ENCODE peak calls at places on chromosomes 13 and 19, in seven cellular contexts. One of them, this sample, is unnamed.

GRCh38 chr13:77533875-77534788 is 1.4 kb upstream of the SCEL start:
- DNase-seq in vagina: no peak
- DNase-seq in suprapubic skin: no peak
- DNase-seq in mammary epithelial cell: no peak
- DNase-seq in tibial artery: no peak
- DNase-seq in neural progenitor cell: no peak
- DNase-seq in AG04450: no peak
- DNase-seq in this sample: no peak

GRCh38 chr13:75329723-75330122 is 152.2 kb downstream of the TBC1D4 start:
- DNase-seq in tibial artery: no peak
- DNase-seq in vagina: no peak
- DNase-seq in suprapubic skin: no peak
- DNase-seq in AG04450: no peak
- DNase-seq in neural progenitor cell: no peak
- DNase-seq in mammary epithelial cell: peak; percentile 64
- DNase-seq in this sample: no peak

GRCh38 chr13:108086678-108087077 is 128.7 kb downstream of the LIG4 start:
- DNase-seq in AG04450: peak; percentile 4
- DNase-seq in mammary epithelial cell: no peak
- DNase-seq in neural progenitor cell: peak; percentile 18
- DNase-seq in suprapubic skin: no peak
- DNase-seq in vagina: no peak
- DNase-seq in tibial artery: no peak
- DNase-seq in this sample: no peak

GRCh38 chr19:28737021-28737525 is 475.9 kb downstream of the UQCRFS1 start:
- DNase-seq in mammary epithelial cell: peak; percentile 28
- DNase-seq in vagina: no peak
- DNase-seq in neural progenitor cell: peak; percentile 35
- DNase-seq in suprapubic skin: no peak
- DNase-seq in AG04450: peak; percentile 2
- DNase-seq in tibial artery: no peak
- DNase-seq in this sample: no peak

GRCh38 chr19:36101550-36102327 is 9.2 kb upstream of the OVOL3 start:
- DNase-seq in vagina: no peak
- DNase-seq in neural progenitor cell: no peak
- DNase-seq in AG04450: no peak
- DNase-seq in mammary epithelial cell: no peak
- DNase-seq in suprapubic skin: no peak
- DNase-seq in tibial artery: no peak
- DNase-seq in this sample: no peak

GRCh38 chr13:102651392-102651791 is 43.5 kb downstream of the METTL21C start:
- DNase-seq in tibial artery: no peak
- DNase-seq in suprapubic skin: no peak
- DNase-seq in vagina: no peak
- DNase-seq in mammary epithelial cell: peak; percentile 5
- DNase-seq in neural progenitor cell: no peak
- DNase-seq in AG04450: no peak
- DNase-seq in this sample: no peak

GRCh38 chr13:76336889-76337844 is 549.0 kb downstream of the KCTD12 start:
- DNase-seq in tibial artery: no peak
- DNase-seq in AG04450: no peak
- DNase-seq in neural progenitor cell: no peak
- DNase-seq in vagina: no peak
- DNase-seq in suprapubic skin: no peak
- DNase-seq in mammary epithelial cell: no peak
- DNase-seq in this sample: no peak

GRCh38 chr19:50652722-50653121 is 3.5 kb downstream of the C19orf81 start:
- DNase-seq in neural progenitor cell: no peak
- DNase-seq in vagina: no peak
- DNase-seq in suprapubic skin: no peak
- DNase-seq in AG04450: no peak
- DNase-seq in tibial artery: no peak
- DNase-seq in mammary epithelial cell: no peak
- DNase-seq in this sample: no peak

GRCh38 chr19:8451885-8452284 is 7.1 kb downstream of the HNRNPM start:
- DNase-seq in mammary epithelial cell: peak; percentile 88
- DNase-seq in neural progenitor cell: peak; percentile 40
- DNase-seq in suprapubic skin: no peak
- DNase-seq in AG04450: no peak
- DNase-seq in tibial artery: no peak
- DNase-seq in vagina: no peak
- DNase-seq in this sample: peak; percentile 48

GRCh38 chr13:20128459-20128927 is 32.4 kb downstream of the GJA3 start:
- DNase-seq in vagina: no peak
- DNase-seq in neural progenitor cell: peak; percentile 51
- DNase-seq in AG04450: no peak
- DNase-seq in mammary epithelial cell: no peak
- DNase-seq in tibial artery: no peak
- DNase-seq in suprapubic skin: peak; percentile 67
- DNase-seq in this sample: peak; percentile 38

GRCh38 chr13:25725104-25725503 is 326.7 kb downstream of the SHISA2 start:
- DNase-seq in vagina: no peak
- DNase-seq in AG04450: no peak
- DNase-seq in mammary epithelial cell: no peak
- DNase-seq in neural progenitor cell: peak; percentile 25
- DNase-seq in tibial artery: no peak
- DNase-seq in suprapubic skin: no peak
- DNase-seq in this sample: no peak

GRCh38 chr19:45657520-45658163 is 10.4 kb upstream of the GIPR start:
- DNase-seq in mammary epithelial cell: no peak
- DNase-seq in suprapubic skin: no peak
- DNase-seq in vagina: no peak
- DNase-seq in neural progenitor cell: no peak
- DNase-seq in AG04450: no peak
- DNase-seq in tibial artery: no peak
- DNase-seq in this sample: peak; percentile 90

GRCh38 chr19:34096020-34096915 is 76.0 kb upstream of the LSM14A start:
- DNase-seq in tibial artery: no peak
- DNase-seq in vagina: no peak
- DNase-seq in mammary epithelial cell: peak; percentile 18
- DNase-seq in suprapubic skin: no peak
- DNase-seq in AG04450: peak; percentile 11
- DNase-seq in neural progenitor cell: peak; percentile 80
- DNase-seq in this sample: peak; percentile 34

GRCh38 chr19:40390084-40390742 is at the start of gene HIPK4:
- DNase-seq in suprapubic skin: no peak
- DNase-seq in vagina: no peak
- DNase-seq in neural progenitor cell: no peak
- DNase-seq in AG04450: no peak
- DNase-seq in mammary epithelial cell: no peak
- DNase-seq in tibial artery: no peak
- DNase-seq in this sample: no peak

GRCh38 chr13:94548382-94549240 is 47.3 kb downstream of the TGDS start:
- DNase-seq in AG04450: no peak
- DNase-seq in tibial artery: peak; percentile 40
- DNase-seq in suprapubic skin: peak; percentile 79
- DNase-seq in mammary epithelial cell: no peak
- DNase-seq in neural progenitor cell: peak; percentile 82
- DNase-seq in vagina: no peak
- DNase-seq in this sample: peak; percentile 89

GRCh38 chr19:13092608-13093260 is 9.9 kb downstream of the LYL1 start:
- DNase-seq in neural progenitor cell: no peak
- DNase-seq in suprapubic skin: no peak
- DNase-seq in tibial artery: no peak
- DNase-seq in AG04450: no peak
- DNase-seq in mammary epithelial cell: no peak
- DNase-seq in vagina: no peak
- DNase-seq in this sample: no peak

GRCh38 chr13:61277088-61277487 is 138.6 kb downstream of the PCDH20 start:
- DNase-seq in neural progenitor cell: no peak
- DNase-seq in AG04450: no peak
- DNase-seq in suprapubic skin: no peak
- DNase-seq in tibial artery: no peak
- DNase-seq in vagina: no peak
- DNase-seq in mammary epithelial cell: no peak
- DNase-seq in this sample: no peak

GRCh38 chr19:34337747-34338146 is 27.2 kb upstream of the GPI start:
- DNase-seq in mammary epithelial cell: no peak
- DNase-seq in suprapubic skin: no peak
- DNase-seq in tibial artery: no peak
- DNase-seq in vagina: no peak
- DNase-seq in AG04450: no peak
- DNase-seq in neural progenitor cell: no peak
- DNase-seq in this sample: no peak

GRCh38 chr13:50912851-50913250 is 3.3 kb downstream of the RNASEH2B start:
- DNase-seq in AG04450: no peak
- DNase-seq in vagina: no peak
- DNase-seq in suprapubic skin: no peak
- DNase-seq in mammary epithelial cell: no peak
- DNase-seq in neural progenitor cell: no peak
- DNase-seq in tibial artery: no peak
- DNase-seq in this sample: no peak

GRCh38 chr13:50911937-50912624 is 2.5 kb downstream of the RNASEH2B start:
- DNase-seq in AG04450: peak; percentile 79
- DNase-seq in suprapubic skin: peak; percentile 89
- DNase-seq in tibial artery: peak; percentile 87
- DNase-seq in neural progenitor cell: peak; percentile 93
- DNase-seq in mammary epithelial cell: peak; percentile 65
- DNase-seq in vagina: no peak
- DNase-seq in this sample: peak; percentile 76

GRCh38 chr13:50909605-50910482 is at the start of gene RNASEH2B:
- DNase-seq in vagina: no peak
- DNase-seq in AG04450: no peak
- DNase-seq in neural progenitor cell: peak; percentile 81
- DNase-seq in mammary epithelial cell: peak; percentile 40
- DNase-seq in suprapubic skin: peak; percentile 82
- DNase-seq in tibial artery: peak; percentile 44
- DNase-seq in this sample: peak; percentile 69

GRCh38 chr13:50910483-50910805 is 853 bp downstream of the RNASEH2B start:
- DNase-seq in tibial artery: peak; percentile 31
- DNase-seq in vagina: no peak
- DNase-seq in neural progenitor cell: peak; percentile 42
- DNase-seq in AG04450: no peak
- DNase-seq in suprapubic skin: no peak
- DNase-seq in mammary epithelial cell: no peak
- DNase-seq in this sample: peak; percentile 24

DNA sequence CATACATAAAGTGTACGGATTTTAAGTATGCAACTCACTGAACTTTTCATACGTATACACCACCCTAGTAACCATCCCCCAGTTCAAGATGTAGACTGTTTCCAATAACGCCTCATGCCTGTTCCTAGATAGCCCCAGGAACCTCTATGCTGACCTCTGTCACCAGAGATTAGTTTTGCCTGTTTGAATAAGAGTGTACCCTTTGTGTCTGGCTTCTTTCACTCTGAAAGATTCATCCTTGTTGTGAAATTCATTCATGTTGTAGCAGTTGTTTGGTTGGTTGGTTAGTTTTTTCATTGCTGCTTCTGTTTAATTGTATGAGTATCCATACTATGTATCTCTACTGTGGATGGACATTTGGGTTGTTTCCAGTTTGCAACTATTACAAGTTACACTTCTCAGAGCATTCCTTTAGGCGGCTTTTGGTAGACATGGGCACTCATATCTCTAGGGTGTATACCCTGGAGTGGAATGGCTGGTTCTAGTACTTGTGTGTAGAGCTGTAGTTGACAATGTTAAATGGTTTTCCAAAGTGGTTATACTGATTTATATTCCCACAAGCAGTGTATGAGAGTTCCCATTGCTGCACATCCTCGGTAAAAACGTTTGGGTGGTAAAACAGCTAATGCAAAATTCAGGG is 1.6 kb downstream of the RNASEH2B start:
- DNase-seq in neural progenitor cell: peak; percentile 39
- DNase-seq in mammary epithelial cell: peak; percentile 18
- DNase-seq in tibial artery: no peak
- DNase-seq in suprapubic skin: no peak
- DNase-seq in vagina: no peak
- DNase-seq in AG04450: no peak
- DNase-seq in this sample: no peak
- H3K4me3 ChIP-seq in neural progenitor cell: peak overlapping the region; percentile 65
- H3K4me3 ChIP-seq in mammary epithelial cell: peak overlapping the region; percentile 87
- H3K4me3 ChIP-seq in tibial artery: peak overlapping the region; percentile 88
- H3K4me3 ChIP-seq in suprapubic skin: peak overlapping the region; percentile 76
- H3K4me3 ChIP-seq in vagina: peak overlapping the region; percentile 64
- H3K4me3 ChIP-seq in AG04450: peak overlapping the region; percentile 64
- H3K4me3 ChIP-seq in this sample: peak overlapping the region; percentile 71

DNA sequence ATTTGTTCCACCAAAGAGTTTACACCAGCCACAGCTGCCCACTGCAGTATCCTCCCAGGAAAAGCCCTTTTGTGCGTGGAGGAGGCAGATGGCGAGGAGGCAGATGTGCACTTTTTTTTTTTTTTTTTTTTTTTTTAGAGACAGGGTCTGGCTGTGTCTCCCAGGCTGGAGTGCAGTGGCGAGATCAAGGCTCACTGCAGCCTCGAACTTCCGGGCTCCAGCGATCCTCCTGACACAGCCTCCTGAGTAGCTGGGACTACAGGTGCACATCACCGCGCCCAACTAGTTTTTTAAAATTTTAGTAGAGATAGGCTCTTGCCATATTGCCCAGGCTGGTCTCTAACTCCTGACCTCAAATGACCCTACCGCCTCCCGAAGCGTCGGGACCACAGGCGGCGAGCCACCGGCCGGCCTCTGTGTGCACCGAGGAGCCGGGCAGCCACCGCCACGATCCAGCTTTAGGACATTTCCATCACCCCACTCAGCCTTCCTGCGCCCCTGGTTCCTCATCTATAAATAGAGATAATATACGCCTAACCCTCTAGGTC is 563 bp upstream of the PDCD5 start:
- DNase-seq in tibial artery: no peak
- DNase-seq in vagina: no peak
- DNase-seq in mammary epithelial cell: no peak
- DNase-seq in neural progenitor cell: no peak
- DNase-seq in AG04450: no peak
- DNase-seq in suprapubic skin: no peak
- DNase-seq in this sample: peak; percentile 13
- TF ChIP-seq CTCF in tibial artery: no peak
- TF ChIP-seq CTCF in vagina: no peak
- TF ChIP-seq CTCF in mammary epithelial cell: no peak
- TF ChIP-seq CTCF in neural progenitor cell: no peak
- TF ChIP-seq CTCF in AG04450: no peak
- TF ChIP-seq CTCF in suprapubic skin: no peak
- TF ChIP-seq CTCF in this sample: no peak

DNA sequence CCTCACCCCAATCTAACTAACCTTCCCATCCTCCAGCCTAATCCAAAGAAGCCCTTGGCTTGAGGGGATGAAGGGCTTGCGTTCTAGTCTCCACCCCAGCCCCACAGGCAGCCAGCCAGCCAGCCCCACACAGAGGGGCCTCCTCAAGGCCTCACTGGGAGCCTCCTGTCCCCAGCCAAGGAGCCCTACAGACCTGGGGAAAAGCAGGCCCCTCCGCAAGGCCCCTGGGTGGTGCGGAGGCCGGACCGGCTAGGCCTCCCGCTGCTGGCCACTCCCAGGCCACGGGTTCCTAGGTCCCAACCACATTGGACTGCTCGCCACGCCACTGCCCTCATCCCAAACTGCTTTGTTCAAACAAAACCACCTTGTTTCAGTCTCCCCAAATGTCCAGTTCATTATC is 78.0 kb downstream of the ZIC5 start:
- DNase-seq in neural progenitor cell: no peak
- DNase-seq in tibial artery: no peak
- DNase-seq in suprapubic skin: no peak
- DNase-seq in vagina: no peak
- DNase-seq in mammary epithelial cell: no peak
- DNase-seq in AG04450: no peak
- DNase-seq in this sample: no peak
- H3K27ac ChIP-seq in neural progenitor cell: no peak overlapping the region
- H3K27ac ChIP-seq in tibial artery: no peak overlapping the region
- H3K27ac ChIP-seq in suprapubic skin: no peak overlapping the region
- H3K27ac ChIP-seq in vagina: no peak overlapping the region
- H3K27ac ChIP-seq in mammary epithelial cell: no peak overlapping the region
- H3K27ac ChIP-seq in AG04450: no peak overlapping the region
- H3K27ac ChIP-seq in this sample: no peak overlapping the region

GRCh38 chr19:6476896-6477431 is 4.6 kb downstream of the DENND1C start:
- DNase-seq in neural progenitor cell: peak; percentile 30
- DNase-seq in AG04450: no peak
- DNase-seq in tibial artery: no peak
- DNase-seq in mammary epithelial cell: no peak
- DNase-seq in suprapubic skin: no peak
- DNase-seq in vagina: no peak
- DNase-seq in this sample: no peak
- H3K4me3 ChIP-seq in neural progenitor cell: peak overlapping the region; percentile 51
- H3K4me3 ChIP-seq in AG04450: no peak overlapping the region
- H3K4me3 ChIP-seq in tibial artery: no peak overlapping the region
- H3K4me3 ChIP-seq in mammary epithelial cell: peak overlapping the region; percentile 1
- H3K4me3 ChIP-seq in suprapubic skin: peak overlapping the region; percentile 31
- H3K4me3 ChIP-seq in vagina: no peak overlapping the region
- H3K4me3 ChIP-seq in this sample: no peak overlapping the region

This sample was measured in WERI-Rb-1.